ENCODE peak calls at places on chromosomes 16 and 17, in five cellular contexts. O, G, U, R and P are unnamed samples.

GRCh38 chr16:23403547-23403946 is 49.4 kb downstream of the COG7 start:
- DNase-seq in O (no peak), G (no peak), U (no peak), R (no peak), P (no peak)

GRCh38 chr17:76529643-76530488 is 7.6 kb downstream of the CYGB start:
- DNase-seq in O (peak), G (peak), U (no peak), R (peak), P (no peak)

GRCh38 chr16:17590711-17591654 is 120.2 kb upstream of the XYLT1 start:
- DNase-seq in O (no peak), G (no peak), U (no peak), R (no peak), P (peak)

GRCh38 chr17:28446716-28447395 is 26.6 kb upstream of the SLC13A2 start:
- DNase-seq in O (no peak), G (no peak), U (no peak), R (no peak), P (no peak)

GRCh38 chr17:6489016-6489550 is 44.8 kb downstream of the PIMREG start:
- DNase-seq in O (no peak), G (no peak), U (no peak), R (no peak), P (peak)

GRCh38 chr17:32239457-32239856 is 26.2 kb upstream of the RHBDL3 start:
- DNase-seq in O (peak), G (no peak), U (no peak), R (no peak), P (no peak)

GRCh38 chr17:49193513-49194296 is 16.7 kb downstream of the GNGT2 start:
- DNase-seq in O (peak), G (peak), U (no peak), R (peak), P (no peak)

GRCh38 chr16:22789281-22789945 is 24.5 kb upstream of the HS3ST2 start:
- DNase-seq in O (no peak), G (no peak), U (no peak), R (no peak), P (no peak)

GRCh38 chr16:19127674-19128131 is 13.9 kb downstream of the ITPRIPL2 start:
- DNase-seq in O (no peak), G (no peak), U (no peak), R (no peak), P (no peak)

GRCh38 chr17:5610956-5611355 is 26.6 kb upstream of the NLRP1 start:
- DNase-seq in O (no peak), G (no peak), U (no peak), R (no peak), P (no peak)

GRCh38 chr17:68763551-68763950 is 162.4 kb upstream of the FAM20A start:
- DNase-seq in O (no peak), G (no peak), U (no peak), R (no peak), P (no peak)

GRCh38 chr17:46026045-46026814 is 27.2 kb downstream of the STH start:
- DNase-seq in O (no peak), G (no peak), U (no peak), R (no peak), P (no peak)

GRCh38 chr17:66200685-66201092 is 8.8 kb upstream of the CEP112 start:
- DNase-seq in O (no peak), G (peak), U (no peak), R (peak), P (peak)

GRCh38 chr16:2497116-2497630 is 16.6 kb upstream of the ATP6V0C start:
- DNase-seq in O (no peak), G (no peak), U (no peak), R (no peak), P (no peak)

GRCh38 chr17:39069114-39069756 is 82.2 kb downstream of the PLXDC1 start:
- DNase-seq in O (no peak), G (peak), U (no peak), R (peak), P (peak)

GRCh38 chr17:77214328-77214727 is 73.6 kb downstream of the SEC14L1 start:
- DNase-seq in O (no peak), G (no peak), U (no peak), R (no peak), P (no peak)

GRCh38 chr16:81885976-81886586 is 107.0 kb downstream of the PLCG2 start:
- DNase-seq in O (no peak), G (no peak), U (no peak), R (peak), P (no peak)

GRCh38 chr17:14205992-14206461 is 30.6 kb downstream of the CDRT15 start:
- DNase-seq in O (peak), G (peak), U (no peak), R (no peak), P (peak)

GRCh38 chr17:50620848-50621247 is 13.8 kb upstream of the ABCC3 start:
- DNase-seq in O (no peak), G (no peak), U (no peak), R (no peak), P (no peak)

GRCh38 chr17:61511480-61512182 is 59.4 kb downstream of the TBX4 start:
- DNase-seq in O (no peak), G (no peak), U (no peak), R (no peak), P (no peak)

GRCh38 chr17:50173335-50173941 is 7.6 kb downstream of the SGCA start:
- DNase-seq in O (no peak), G (no peak), U (no peak), R (peak), P (no peak)

GRCh38 chr16:31807086-31807485 is 66.5 kb upstream of the ZNF267 start:
- DNase-seq in O (no peak), G (no peak), U (no peak), R (no peak), P (no peak)

GRCh38 chr16:56090076-56090475 is 101.2 kb upstream of the GNAO1 start:
- DNase-seq in O (no peak), G (no peak), U (no peak), R (no peak), P (no peak)

GRCh38 chr17:68522266-68522665 is 10.0 kb downstream of the PRKAR1A start:
- DNase-seq in O (no peak), G (no peak), U (no peak), R (no peak), P (no peak)

GRCh38 chr16:68884867-68885266 is 41.5 kb downstream of the TANGO6 start:
- DNase-seq in O (no peak), G (no peak), U (no peak), R (no peak), P (no peak)

GRCh38 chr16:57799619-57800212 is 2.6 kb downstream of the KIFC3 start:
- DNase-seq in O (no peak), G (peak), U (no peak), R (no peak), P (no peak)

GRCh38 chr16:21684199-21684598 is 20.4 kb downstream of the OTOA start:
- DNase-seq in O (no peak), G (peak), U (no peak), R (no peak), P (peak)

DNA sequence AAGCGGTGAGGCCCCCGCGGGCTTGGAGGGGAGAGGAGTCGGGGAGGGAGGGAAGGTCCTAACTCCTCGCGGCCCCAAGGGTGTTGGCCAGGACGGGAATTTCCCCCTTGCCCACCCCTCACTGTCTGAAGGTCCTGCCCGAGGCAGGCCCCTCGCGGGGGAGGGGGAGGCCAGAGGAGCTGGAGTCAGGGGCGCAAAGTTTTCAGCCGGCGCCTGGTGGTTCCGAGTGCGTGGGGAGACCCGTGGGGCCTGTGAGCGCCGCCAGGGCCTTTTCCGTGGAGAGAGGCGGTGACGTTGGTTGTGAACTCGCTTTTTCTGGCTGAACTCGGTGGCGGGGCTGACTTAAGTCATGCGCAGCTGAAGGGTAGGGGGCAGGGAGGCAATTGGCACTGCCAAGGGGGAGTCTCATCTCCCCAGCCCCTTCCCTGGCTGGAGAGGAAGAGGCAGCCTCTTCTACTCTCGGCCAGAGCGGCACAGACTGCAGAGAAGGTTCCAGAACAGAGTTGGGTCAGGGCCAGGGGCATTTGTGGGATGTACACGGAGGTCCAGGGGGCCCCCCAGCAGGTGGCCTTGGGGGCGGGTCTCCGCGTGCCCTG is 1.5 kb downstream of the CACNA1H start:
- DNase-seq in O (no peak), G (no peak), U (no peak), R (no peak), P (no peak)
- H3K27ac ChIP-seq in O (peak), G (peak), U (peak), R (no peak), P (no peak)

DNA sequence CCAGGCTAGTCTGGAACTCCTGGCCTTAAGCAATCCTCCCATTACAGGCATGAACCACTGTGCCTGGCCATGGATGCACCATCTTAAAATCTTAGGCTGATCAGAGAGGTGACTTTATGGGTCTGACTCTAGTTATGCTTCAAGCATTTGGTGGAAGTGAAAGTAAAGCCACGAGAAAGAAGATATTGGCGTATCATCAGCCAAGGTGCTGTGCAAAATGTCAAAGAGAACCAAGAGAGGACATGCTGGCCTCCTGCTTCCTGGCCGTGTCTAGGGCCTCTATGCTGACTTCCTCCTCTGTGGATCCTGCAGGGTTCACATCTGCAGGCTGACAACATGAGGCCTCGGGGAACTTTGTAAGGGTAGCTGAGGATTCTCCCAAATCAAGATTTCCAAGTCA is 385.2 kb downstream of the MAF start:
- DNase-seq in O (no peak), G (no peak), U (no peak), R (no peak), P (no peak)
- H3K27ac ChIP-seq in O (no peak), G (no peak), U (no peak), R (no peak), P (no peak)

GRCh38 chr17:19743101-19744100 is 4.7 kb downstream of the ALDH3A1 start:
- DNase-seq in O (no peak), G (no peak), U (no peak), R (no peak), P (no peak)

GRCh38 chr17:19744922-19745757 is 3.0 kb downstream of the ALDH3A1 start:
- DNase-seq in O (peak), G (peak), U (peak), R (peak), P (peak)

GRCh38 chr17:19742495-19742894 is 5.6 kb downstream of the ALDH3A1 start:
- DNase-seq in O (no peak), G (no peak), U (no peak), R (no peak), P (peak)

GRCh38 chr17:19746517-19746916 is 1.6 kb downstream of the ALDH3A1 start:
- DNase-seq in O (no peak), G (no peak), U (no peak), R (no peak), P (no peak)

GRCh38 chr17:19744492-19744891 is 3.6 kb downstream of the ALDH3A1 start:
- DNase-seq in O (no peak), G (no peak), U (no peak), R (no peak), P (no peak)
- H3K27ac ChIP-seq in O (no peak), G (peak), U (peak), R (no peak), P (no peak)

DNA sequence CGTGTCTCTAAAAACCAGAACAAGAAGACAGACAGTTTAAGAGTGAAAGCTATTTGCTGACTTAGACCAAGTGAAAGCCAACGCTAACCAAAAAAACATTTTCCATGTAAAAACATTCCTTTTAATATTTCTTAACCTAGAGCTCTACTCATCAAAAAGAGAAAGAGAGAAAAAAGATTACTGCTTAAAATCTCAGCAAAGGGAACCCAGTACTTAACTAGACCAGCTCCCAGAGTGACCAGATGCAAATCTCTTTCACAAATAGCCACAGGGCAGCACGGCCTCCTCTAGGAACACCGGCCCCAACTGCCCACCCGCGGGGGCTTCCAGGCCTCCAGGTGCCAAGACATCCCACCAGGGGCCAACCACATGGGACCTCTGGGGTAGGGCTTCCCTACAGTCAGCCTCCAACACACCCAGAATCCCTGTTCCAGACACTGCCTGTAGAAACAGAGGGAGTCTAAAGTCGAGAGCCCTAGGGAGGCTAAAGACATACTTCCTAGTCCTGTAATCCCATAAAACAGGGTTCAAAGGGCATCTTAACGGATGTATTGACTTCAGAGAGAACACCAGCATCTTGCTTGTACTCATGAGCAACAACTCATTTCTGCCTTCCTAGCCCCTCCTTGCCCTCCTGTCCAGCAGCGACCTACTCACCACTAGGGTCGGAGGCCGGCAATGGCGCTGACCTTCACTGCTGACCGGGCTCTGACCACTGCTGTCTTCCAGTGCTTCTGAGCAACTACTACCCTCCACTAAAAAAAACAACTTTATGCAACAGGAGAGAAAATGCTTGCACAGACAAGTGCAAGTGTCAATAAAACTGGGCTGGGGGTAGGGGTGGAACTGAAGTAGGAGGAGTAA is 21.3 kb downstream of the ZCCHC14 start:
- DNase-seq in O (no peak), G (no peak), U (no peak), R (no peak), P (no peak)
- H3K27ac ChIP-seq in O (peak), G (peak), U (peak), R (no peak), P (no peak)

DNA sequence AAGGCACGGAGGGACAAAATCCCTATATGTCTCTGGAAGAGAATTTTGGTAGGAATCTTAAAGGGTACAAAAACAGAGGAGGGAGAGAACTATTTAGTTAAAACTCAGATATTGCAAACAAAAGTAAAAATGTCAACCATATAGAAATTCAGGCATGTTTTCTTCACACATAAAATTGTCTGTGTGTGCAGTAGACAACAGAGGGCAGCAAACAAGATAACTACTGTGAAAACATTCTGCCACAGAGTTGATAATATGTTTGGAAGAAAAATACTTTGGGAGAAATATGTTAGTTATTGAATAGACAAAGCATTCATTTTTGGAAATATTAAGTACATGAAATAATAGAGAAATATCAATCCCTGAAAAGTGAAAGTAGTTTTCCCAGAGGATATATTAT is 56.2 kb downstream of the SNX11 start:
- DNase-seq in O (no peak), G (no peak), U (no peak), R (no peak), P (no peak)
- H3K27ac ChIP-seq in O (no peak), G (no peak), U (no peak), R (no peak), P (no peak)

DNA sequence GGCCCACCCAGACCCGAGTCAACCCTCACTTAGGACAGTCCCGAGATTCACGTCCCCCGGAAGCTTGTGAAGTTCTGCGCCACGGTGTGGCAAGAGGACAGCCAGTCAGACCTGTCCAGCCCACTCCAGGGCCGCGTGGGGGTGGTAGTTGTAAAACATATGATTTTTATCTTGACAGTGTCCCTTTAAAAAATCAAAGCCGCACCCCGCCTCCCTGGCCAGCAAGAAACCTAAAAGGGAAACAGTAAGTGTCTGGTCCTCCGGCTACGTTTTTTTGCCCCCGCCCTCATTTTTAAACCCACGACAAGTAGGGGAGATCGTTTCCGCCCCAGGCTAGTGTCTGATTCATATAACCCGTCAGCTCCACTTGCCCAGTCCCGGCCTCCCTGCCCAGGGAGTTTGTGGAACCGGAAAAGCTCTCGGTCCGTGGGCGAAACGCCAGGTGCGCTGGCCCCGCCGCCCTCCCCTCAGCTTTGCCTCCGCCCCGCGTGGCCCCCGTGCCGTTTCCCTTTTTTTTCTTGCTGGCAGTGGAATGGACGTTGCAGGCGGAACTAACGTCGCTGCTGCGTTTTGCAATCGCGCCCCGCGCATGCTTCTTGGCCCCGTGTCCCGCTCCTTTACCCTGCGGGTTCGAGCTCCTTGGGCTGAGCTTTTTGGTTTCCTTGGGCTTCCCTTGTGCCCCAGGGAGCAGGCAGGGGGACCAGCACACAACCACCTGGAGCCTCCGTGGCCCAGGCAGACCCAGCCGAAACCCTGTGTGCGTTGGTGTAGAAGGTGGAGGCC is 13.3 kb upstream of the NUDT16L1 start:
- DNase-seq in O (peak), G (peak), U (no peak), R (no peak), P (no peak)
- H3K27ac ChIP-seq in O (peak), G (peak), U (peak), R (peak), P (no peak)

DNA sequence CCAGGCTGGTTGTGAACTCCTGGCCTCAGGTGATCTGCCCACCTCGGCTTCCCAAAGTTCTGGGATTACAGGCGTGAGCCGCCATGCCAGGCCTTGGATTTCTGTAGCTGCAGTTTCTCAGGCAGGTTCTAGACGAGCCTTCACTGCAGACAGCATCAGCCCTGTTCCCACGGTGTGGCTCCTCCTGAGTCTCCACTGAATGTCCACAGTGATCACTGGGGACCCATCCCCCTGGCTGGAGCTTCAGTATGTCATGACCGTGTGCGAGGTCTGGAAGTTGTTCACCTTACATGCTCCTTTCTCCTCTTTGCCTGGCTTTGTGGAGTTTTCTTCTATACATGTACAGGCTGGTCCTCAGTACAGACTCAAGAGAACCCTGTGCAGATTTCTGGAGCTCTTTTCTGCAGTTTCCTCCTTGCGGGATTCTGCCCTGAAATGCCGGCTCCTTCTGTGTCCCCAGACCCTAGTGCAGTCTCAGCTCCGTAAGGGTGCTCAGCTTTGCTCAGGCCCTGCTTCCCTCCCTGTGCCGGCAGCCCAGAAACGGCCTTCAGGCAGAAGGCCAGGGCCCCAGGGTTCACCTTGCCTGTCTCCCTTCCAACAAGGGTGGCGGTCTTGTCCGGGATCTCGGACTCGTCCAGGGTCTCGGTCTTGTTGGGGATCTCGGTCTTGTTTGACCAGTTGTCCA is 14.3 kb upstream of the FASN start:
- DNase-seq in O (no peak), G (no peak), U (no peak), R (no peak), P (no peak)
- H3K27ac ChIP-seq in O (no peak), G (no peak), U (no peak), R (no peak), P (no peak)

GRCh38 chr17:82869536-82869935 is 29.7 kb upstream of the ZNF750 start:
- DNase-seq in O (no peak), G (no peak), U (no peak), R (no peak), P (no peak)

GRCh38 chr17:82871056-82871775 is 31.4 kb upstream of the ZNF750 start:
- DNase-seq in O (no peak), G (peak), U (no peak), R (no peak), P (no peak)

GRCh38 chr17:82870541-82870940 is 30.7 kb upstream of the ZNF750 start:
- DNase-seq in O (no peak), G (no peak), U (no peak), R (no peak), P (no peak)

GRCh38 chr17:82868715-82869131 is 28.9 kb upstream of the ZNF750 start:
- DNase-seq in O (no peak), G (no peak), U (no peak), R (no peak), P (no peak)

GRCh38 chr17:82870091-82870491 is 30.3 kb upstream of the ZNF750 start:
- DNase-seq in O (no peak), G (no peak), U (no peak), R (no peak), P (no peak)
- H3K27ac ChIP-seq in O (no peak), G (peak), U (peak), R (no peak), P (no peak)